ENCODE peak calls at places on chromosomes 2 and 18, in four cellular contexts. Z is mammary epithelial cell, O is left lung, U is H9. B is an unnamed sample. For H3K9me3, the result is how much of the 10 kb centered on the place peaks cover.

GRCh38 chr2:233865838-233866237 is 2.3 kb downstream of the MSL3B start:
- DNase-seq in U (peak), Z (no peak), O (no peak), B (no peak)

GRCh38 chr2:163644238-163644637 is 91.6 kb downstream of the FIGN start:
- DNase-seq in Z (no peak), U (no peak), O (no peak), B (no peak)

GRCh38 chr2:12262681-12263436 is 453.9 kb upstream of the TRIB2 start:
- DNase-seq in U (no peak), O (no peak), Z (peak), B (no peak)

GRCh38 chr2:152627010-152627957 is 90.0 kb downstream of the PRPF40A start:
- DNase-seq in Z (peak), O (no peak), U (no peak), B (no peak)

GRCh38 chr2:10526281-10526680 is 78.2 kb upstream of the ODC1 start:
- DNase-seq in U (no peak), O (no peak), Z (no peak), B (no peak)

GRCh38 chr2:29189052-29189451 is 73.8 kb downstream of the CLIP4 start:
- DNase-seq in O (no peak), U (no peak), Z (no peak), B (no peak)

GRCh38 chr2:74702001-74702715 is 48.1 kb downstream of the SEMA4F start:
- DNase-seq in U (no peak), O (no peak), Z (no peak), B (no peak)

GRCh38 chr18:23307567-23308295 is 145.4 kb upstream of the RIOK3 start:
- DNase-seq in Z (peak), O (no peak), U (no peak), B (no peak)

GRCh38 chr2:235472443-235472842 is 21.4 kb upstream of the AGAP1 start:
- DNase-seq in O (no peak), U (no peak), Z (no peak), B (no peak)

GRCh38 chr2:20568501-20569463 is 82.1 kb downstream of the HS1BP3 start:
- DNase-seq in Z (peak), O (no peak), U (no peak), B (no peak)

GRCh38 chr18:59079264-59079972 is 60.3 kb upstream of the SEC11C start:
- DNase-seq in O (no peak), Z (no peak), U (no peak), B (no peak)

GRCh38 chr18:56026505-56026904 is 438.5 kb upstream of the TCF4 start:
- DNase-seq in O (no peak), Z (no peak), U (no peak), B (no peak)

GRCh38 chr18:56019908-56020307 is 431.9 kb upstream of the TCF4 start:
- DNase-seq in U (no peak), Z (no peak), O (no peak), B (no peak)

GRCh38 chr18:56019156-56019555 is 431.2 kb upstream of the TCF4 start:
- DNase-seq in Z (no peak), O (no peak), U (no peak), B (no peak)

GRCh38 chr18:56021136-56021813 is 433.3 kb upstream of the TCF4 start:
- DNase-seq in Z (no peak), U (no peak), O (no peak), B (no peak)

GRCh38 chr18:56021814-56022205 is 433.8 kb upstream of the TCF4 start:
- DNase-seq in U (no peak), O (no peak), Z (no peak), B (no peak)
- H3K9me3 ChIP-seq in U (under half), O (under half), Z (under half), B (under half)

DNA sequence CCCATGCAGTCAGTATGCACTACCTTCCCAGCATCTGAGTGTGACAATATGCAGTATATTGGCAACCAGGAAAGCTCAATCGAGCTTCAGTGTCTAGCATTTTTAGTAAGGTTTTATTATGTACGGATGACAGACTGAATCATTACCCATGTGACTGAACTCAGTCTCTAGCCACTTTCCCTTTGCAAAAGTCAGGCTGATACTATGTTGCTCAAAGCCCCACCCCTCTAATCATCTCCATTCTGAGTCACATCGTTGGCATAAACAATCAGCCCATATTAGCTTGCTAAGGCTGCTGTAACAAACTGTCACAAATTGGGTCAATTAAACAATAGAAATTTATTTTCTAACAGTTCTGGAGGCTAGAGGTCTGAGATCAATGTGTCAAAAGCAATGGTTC is 25.8 kb upstream of the SRD5A2 start:
- DNase-seq in U (no peak), Z (peak), O (no peak), B (no peak)
- H3K9me3 ChIP-seq in U (under half), Z (under half), O (under half), B (under half)

GRCh38 chr18:72107647-72108046 is 436.5 kb downstream of the CBLN2 start:
- DNase-seq in Z (no peak), O (no peak), U (peak), B (no peak)

GRCh38 chr18:72100465-72100864 is 443.7 kb downstream of the CBLN2 start:
- DNase-seq in Z (no peak), U (no peak), O (no peak), B (no peak)

DNA sequence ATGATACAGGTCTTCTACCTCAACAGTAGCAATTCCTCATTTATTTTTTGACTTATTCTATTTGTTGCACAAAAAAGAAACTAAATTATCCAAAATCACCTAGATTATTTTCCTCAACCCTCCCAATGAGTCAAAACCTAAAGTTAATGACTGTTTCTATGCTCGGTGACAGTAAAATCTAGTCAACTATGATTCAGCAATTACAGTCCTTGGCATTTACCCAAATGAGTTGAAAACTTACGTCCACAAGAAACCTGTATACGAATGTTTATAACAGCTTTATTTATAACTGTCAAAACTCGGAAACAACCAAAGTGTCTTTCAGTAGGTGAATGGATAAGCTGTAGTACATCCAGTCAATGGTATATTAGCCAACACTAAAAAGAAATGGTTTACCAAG is 439.3 kb downstream of the CBLN2 start:
- DNase-seq in Z (no peak), O (no peak), U (no peak), B (no peak)
- H3K9me3 ChIP-seq in Z (under half), O (under half), U (under half), B (under half)

GRCh38 chr2:176148758-176149483 is 2.4 kb upstream of the HOXD4 start:
- DNase-seq in Z (no peak), U (no peak), O (no peak), B (no peak)

GRCh38 chr2:176146645-176147044 is 4.7 kb upstream of the HOXD4 start:
- DNase-seq in Z (no peak), U (no peak), O (no peak), B (no peak)

GRCh38 chr2:176146101-176146500 is 5.2 kb upstream of the HOXD4 start:
- DNase-seq in U (no peak), Z (no peak), O (no peak), B (no peak)

GRCh38 chr2:176147790-176148496 is 3.4 kb upstream of the HOXD4 start:
- DNase-seq in Z (no peak), U (no peak), O (no peak), B (no peak)

DNA sequence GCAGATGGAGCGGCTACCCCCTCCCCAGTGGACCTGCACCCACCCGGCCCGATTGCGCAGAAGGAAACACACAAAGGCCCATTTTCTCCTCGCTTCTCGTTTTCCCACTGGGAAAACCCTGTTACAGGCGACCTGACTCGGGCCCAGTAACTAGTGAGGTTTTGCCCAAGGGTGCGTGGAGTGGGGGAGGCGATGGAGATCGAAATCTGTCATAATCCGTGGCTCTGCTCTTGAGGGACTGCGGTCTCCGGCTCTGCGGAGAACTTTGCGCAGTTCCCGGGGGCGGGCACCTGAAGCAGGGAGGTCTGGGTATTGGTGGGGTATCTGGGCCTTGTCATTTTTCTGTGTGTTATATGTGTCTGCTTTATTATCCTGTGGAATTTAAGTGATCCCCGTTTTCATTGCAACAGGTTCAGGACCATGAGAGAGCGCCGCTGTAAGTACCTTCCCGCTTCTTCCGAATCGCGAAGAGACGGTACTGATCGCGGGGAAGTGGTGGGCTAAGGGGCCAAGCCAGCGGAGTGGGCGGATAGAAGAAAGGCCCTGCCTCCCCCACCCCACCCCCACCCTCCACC is 4.0 kb upstream of the HOXD4 start:
- DNase-seq in O (no peak), U (no peak), Z (no peak), B (no peak)
- H3K9me3 ChIP-seq in O (under half), U (under half), Z (under half), B (under half)

GRCh38 chr2:241668354-241668753 is 18.3 kb downstream of the DTYMK start:
- DNase-seq in O (no peak), Z (no peak), U (no peak), B (no peak)

GRCh38 chr2:241665731-241666440 is 20.7 kb downstream of the DTYMK start:
- DNase-seq in Z (no peak), O (no peak), U (no peak), B (no peak)

GRCh38 chr2:241670333-241671110 is 16.1 kb downstream of the DTYMK start:
- DNase-seq in U (no peak), Z (no peak), O (no peak), B (no peak)

GRCh38 chr2:241668839-241669238 is 17.8 kb downstream of the DTYMK start:
- DNase-seq in O (no peak), U (no peak), Z (no peak), B (no peak)

DNA sequence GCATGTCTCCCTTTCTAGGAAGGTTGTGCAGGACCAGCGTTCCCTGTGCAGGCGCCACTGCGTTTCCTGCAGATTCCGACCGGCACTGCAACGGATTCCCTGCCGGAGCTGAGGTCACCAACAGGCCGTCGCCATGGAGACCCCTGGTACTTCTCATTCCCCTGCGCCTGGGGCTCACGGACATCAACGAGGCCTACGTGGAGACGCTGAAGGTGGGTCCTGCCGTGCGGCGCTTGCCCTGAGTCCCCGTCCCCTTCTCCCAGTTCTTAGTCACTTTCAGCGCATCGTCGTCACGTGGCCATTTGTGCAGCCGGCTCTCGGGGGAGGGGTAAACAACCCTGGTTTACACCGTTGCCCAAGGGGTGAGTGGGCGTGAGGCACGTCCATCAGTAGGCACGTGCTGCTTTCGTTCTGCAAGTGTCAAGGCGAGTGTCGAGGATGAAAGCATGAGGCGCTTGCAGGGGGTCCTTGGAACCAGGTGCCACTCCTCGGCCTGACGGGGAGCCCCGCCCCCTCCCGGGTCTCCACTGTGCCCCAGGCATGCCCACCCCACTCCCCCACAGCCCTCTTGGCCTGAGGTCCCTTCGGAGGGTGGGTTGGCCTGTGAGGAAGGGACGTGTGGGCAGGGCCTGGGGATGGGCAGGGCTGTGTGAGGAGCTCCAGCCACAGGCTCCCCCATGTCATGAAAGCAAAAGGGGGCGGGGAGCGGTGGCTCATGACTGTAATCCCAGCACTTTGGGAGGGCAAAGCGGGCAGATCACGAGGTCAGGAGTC is 19.8 kb downstream of the DTYMK start:
- DNase-seq in U (no peak), O (no peak), Z (no peak), B (no peak)
- H3K9me3 ChIP-seq in U (under half), O (under half), Z (under half), B (under half)